ENCODE peak calls at places on chromosomes 16 and 17, in four cellular contexts. Y is vagina, H is retinal pigment epithelial cell, M is body of pancreas. O is an unnamed sample.

GRCh38 chr17:80691784-80692183 is 147.1 kb downstream of the RPTOR start:
- DNase-seq in Y (no peak), H (no peak), M (no peak), O (no peak)

GRCh38 chr17:45768000-45768399 is 16.1 kb upstream of the CRHR1 start:
- DNase-seq in H (no peak), Y (no peak), M (no peak), O (no peak)

GRCh38 chr16:75471723-75472634 is 7.5 kb upstream of the TMEM170A start:
- DNase-seq in M (peak; percentile 70), H (no peak), Y (no peak), O (no peak)

GRCh38 chr17:79992657-79993389 is 42.8 kb downstream of the TBC1D16 start:
- DNase-seq in Y (no peak), H (no peak), M (no peak), O (no peak)

GRCh38 chr17:11290814-11291213 is 49.8 kb downstream of the SHISA6 start:
- DNase-seq in M (no peak), Y (no peak), H (no peak), O (no peak)

GRCh38 chr16:12217341-12217740 is 240.8 kb downstream of the SNX29 start:
- DNase-seq in M (no peak), H (no peak), Y (no peak), O (no peak)

GRCh38 chr17:55609737-55610201 is 98.5 kb upstream of the SMIM36 start:
- DNase-seq in Y (no peak), M (peak; percentile 13), H (no peak), O (peak; percentile 54)

GRCh38 chr17:48540213-48540612 is 4.7 kb downstream of the HOXB2 start:
- DNase-seq in M (no peak), H (no peak), Y (no peak), O (no peak)

GRCh38 chr17:47180337-47180736 is 8.8 kb downstream of the CDC27 start:
- DNase-seq in Y (no peak), M (no peak), H (no peak), O (no peak)

GRCh38 chr16:85320677-85321385 is 208.6 kb upstream of the CIBAR2 start:
- DNase-seq in H (no peak), M (no peak), Y (no peak), O (no peak)

GRCh38 chr17:55086635-55087058 is 118.1 kb downstream of the STXBP4 start:
- DNase-seq in M (no peak), Y (no peak), H (peak; percentile 51), O (peak; percentile 75)

GRCh38 chr16:9091867-9092281 is 430 bp downstream of the HAPSTR1 start:
- DNase-seq in M (peak; percentile 53), H (no peak), Y (no peak), O (no peak)

GRCh38 chr16:66695935-66696668 is 441 bp downstream of the CMTM4 start:
- DNase-seq in M (peak; percentile 78), Y (no peak), H (no peak), O (no peak)

GRCh38 chr16:65600046-65600445 is 478.2 kb upstream of the CDH11 start:
- DNase-seq in H (no peak), Y (no peak), M (no peak), O (no peak)

GRCh38 chr16:89410794-89411309 is 79.5 kb downstream of the ANKRD11 start:
- DNase-seq in M (peak; percentile 97), H (peak; percentile 94), Y (no peak), O (peak; percentile 84)

GRCh38 chr17:75654176-75654575 is 12.8 kb downstream of the RECQL5 start:
- DNase-seq in Y (no peak), H (no peak), M (no peak), O (no peak)

GRCh38 chr16:57260294-57260929 is 15.4 kb downstream of the ARL2BP start:
- DNase-seq in M (no peak), H (peak; percentile 39), Y (no peak), O (peak; percentile 28)

GRCh38 chr16:81938331-81939163 is 72.7 kb downstream of the SDR42E1 start:
- DNase-seq in M (no peak), Y (peak; percentile 65), H (no peak), O (no peak)

GRCh38 chr17:46831573-46832305 is 13.2 kb upstream of the WNT3 start:
- DNase-seq in Y (no peak), M (no peak), H (no peak), O (no peak)

GRCh38 chr17:61452301-61453290 is at the start of gene TBX4:
- DNase-seq in H (no peak), Y (no peak), M (no peak), O (no peak)

GRCh38 chr17:1779571-1780074 is 17.8 kb downstream of the SERPINF1 start:
- DNase-seq in H (peak; percentile 93), Y (no peak), M (peak; percentile 52), O (peak; percentile 91)

GRCh38 chr16:16881771-16882170 is 502.8 kb downstream of the NPIPA7 start:
- DNase-seq in M (no peak), H (no peak), Y (peak; percentile 11), O (no peak)

GRCh38 chr16:22373662-22374310 is 633 bp downstream of the CDR2 start:
- DNase-seq in M (peak; percentile 75), Y (no peak), H (no peak), O (no peak)

GRCh38 chr17:61395983-61396585 is 3.6 kb upstream of the TBX2 start:
- DNase-seq in M (no peak), Y (no peak), H (no peak), O (no peak)

GRCh38 chr17:8885968-8886674 is 18.6 kb upstream of the PIK3R6 start:
- DNase-seq in M (no peak), Y (no peak), H (no peak), O (no peak)

GRCh38 chr17:48642059-48642842 is 16.1 kb upstream of the HOXB9 start:
- DNase-seq in M (no peak), H (no peak), Y (no peak), O (no peak)

GRCh38 chr17:62614142-62614541 is 13.3 kb upstream of the MRC2 start:
- DNase-seq in Y (no peak), M (no peak), H (no peak), O (peak; percentile 84)

GRCh38 chr16:27982184-27982583 is 81.3 kb downstream of the GSG1L start:
- DNase-seq in H (no peak), Y (no peak), M (no peak), O (no peak)

GRCh38 chr17:15513058-15513858 is 45.8 kb upstream of the CDRT4 start:
- DNase-seq in H (no peak), Y (peak; percentile 65), M (no peak), O (peak; percentile 23)

GRCh38 chr17:18314059-18314730 is 599 bp downstream of the TOP3A start:
- DNase-seq in Y (no peak), H (no peak), M (no peak), O (no peak)

DNA sequence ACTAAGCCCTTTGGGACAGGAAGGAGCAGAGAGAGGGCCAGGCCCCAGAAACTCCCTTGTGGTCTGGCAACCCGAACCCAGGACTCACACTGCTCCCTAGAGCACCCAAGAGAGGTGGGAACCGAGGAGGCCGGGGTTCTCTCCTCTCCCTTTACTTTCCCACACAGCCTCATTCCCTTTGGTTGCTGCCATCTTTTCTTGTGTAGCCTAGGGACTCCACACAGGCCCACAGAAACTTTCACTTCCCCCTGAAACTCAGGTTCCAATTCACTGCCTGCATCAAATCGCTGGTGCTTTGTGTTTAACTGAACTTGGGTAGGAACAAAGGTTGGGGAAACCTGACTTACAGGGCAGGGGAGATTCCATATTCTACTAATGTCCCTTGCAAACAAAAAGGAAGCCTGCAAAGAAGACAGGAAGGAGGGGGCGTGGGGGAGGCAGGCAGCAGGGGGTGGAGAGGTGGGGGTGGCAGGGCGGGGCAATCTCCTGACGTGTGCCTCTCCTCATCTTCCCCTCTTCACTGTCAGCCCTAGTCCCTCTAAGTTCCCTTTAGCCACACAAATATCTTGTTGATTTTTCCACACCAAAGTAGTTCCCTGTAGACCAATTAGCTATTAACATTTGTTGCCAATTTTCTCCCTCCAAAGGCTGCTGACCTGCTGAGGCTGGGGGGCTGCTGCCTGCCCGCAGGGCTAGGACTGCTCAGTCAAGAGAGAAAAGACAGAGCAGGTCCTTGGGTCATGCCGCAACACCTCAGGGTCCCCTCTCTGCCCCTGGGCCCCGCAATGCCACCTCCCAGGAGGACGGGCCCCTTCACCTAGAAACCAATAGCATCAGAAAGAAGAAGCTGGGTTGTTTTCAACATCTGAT is 8.0 kb downstream of the ST3GAL2 start:
- DNase-seq in H (no peak), Y (no peak), M (no peak), O (no peak)
- H3K4me3 ChIP-seq in H (no peak overlapping the region), Y (no peak overlapping the region), M (no peak overlapping the region), O (no peak overlapping the region)

DNA sequence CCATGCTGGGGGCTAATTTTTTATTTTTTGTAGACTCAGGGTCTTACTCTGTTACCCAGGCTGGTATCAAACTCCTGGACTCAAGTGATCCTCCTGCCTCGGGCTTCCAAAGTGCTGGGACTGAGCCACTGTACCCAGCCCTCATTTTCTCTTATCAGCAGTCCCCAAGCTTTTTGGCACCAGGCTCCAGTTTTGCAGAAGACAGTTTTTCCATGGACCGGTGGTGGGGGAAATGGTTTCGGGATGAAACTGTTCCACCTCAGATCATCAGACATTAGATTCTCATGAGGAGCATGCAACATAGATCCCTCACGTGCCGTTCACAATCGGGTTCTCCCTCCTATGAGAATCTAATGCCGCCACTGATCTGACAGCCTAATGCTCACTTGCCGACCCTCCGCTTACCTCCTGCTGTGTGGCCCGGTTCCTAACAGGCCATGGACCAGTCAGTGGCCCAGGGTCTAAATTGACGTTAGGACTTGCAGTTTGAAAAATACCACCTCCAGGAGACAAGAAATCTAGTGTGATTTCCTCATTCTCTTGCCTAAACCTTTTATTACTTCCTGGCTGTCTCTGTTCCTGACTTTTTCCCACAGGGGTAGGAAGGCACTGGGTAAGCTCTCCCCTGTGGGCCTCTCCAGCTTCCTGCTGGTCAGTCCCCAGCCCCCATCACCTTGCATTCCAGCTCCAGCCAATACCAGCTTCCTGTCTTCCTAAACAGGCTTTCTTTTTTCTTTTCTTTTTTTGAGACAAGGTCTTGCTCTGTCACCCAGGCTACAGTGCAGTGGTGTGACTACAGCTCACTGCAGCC is 9.3 kb upstream of the CNP start:
- DNase-seq in M (no peak), Y (no peak), H (no peak), O (peak; percentile 21)
- H3K4me3 ChIP-seq in M (no peak overlapping the region), Y (no peak overlapping the region), H (no peak overlapping the region), O (no peak overlapping the region)

GRCh38 chr16:10616744-10617640 is 36.6 kb upstream of the EMP2 start:
- DNase-seq in Y (no peak), H (no peak), M (peak; percentile 36), O (peak; percentile 16)
- H3K4me3 ChIP-seq in Y (no peak overlapping the region), H (no peak overlapping the region), M (no peak overlapping the region), O (no peak overlapping the region)

GRCh38 chr17:3926860-3927627 is 10.8 kb upstream of the P2RX1 start:
- DNase-seq in Y (no peak), H (no peak), M (no peak), O (no peak)
- H3K4me3 ChIP-seq in Y (no peak overlapping the region), H (no peak overlapping the region), M (no peak overlapping the region), O (no peak overlapping the region)

GRCh38 chr16:3431779-3432219 is 11.5 kb downstream of the ZNF597 start:
- DNase-seq in M (peak; percentile 44), Y (no peak), H (no peak), O (no peak)
- H3K4me3 ChIP-seq in M (no peak overlapping the region), Y (peak overlapping the region; percentile 19), H (peak overlapping the region; percentile 27), O (peak overlapping the region; percentile 21)

O was measured in skeletal muscle cell.